ENCODE peak calls at places on chromosomes 4 and X, in four cellular contexts. B, G, N and F are unnamed samples.

GRCh38 chr4:37882665-37883296 is 8.1 kb upstream of the TBC1D1 start:
- DNase-seq in N (peak; percentile 26), B (no peak), G (no peak), F (no peak)

GRCh38 chrX:13126785-13127184 is 82.4 kb upstream of the FAM9C start:
- DNase-seq in N (no peak), G (no peak), B (no peak), F (no peak)

GRCh38 chrX:11611161-11611560 is 54.6 kb downstream of the ARHGAP6 start:
- DNase-seq in N (no peak), B (no peak), G (no peak), F (no peak)

GRCh38 chr4:102715057-102715456 is 45.7 kb downstream of the MANBA start:
- DNase-seq in G (no peak), N (no peak), B (no peak), F (no peak)

GRCh38 chrX:133810925-133811324 is 174.5 kb downstream of the GPC3 start:
- DNase-seq in N (no peak), G (no peak), B (no peak), F (no peak)

GRCh38 chr4:23945521-23946017 is 55.7 kb upstream of the PPARGC1A start:
- DNase-seq in B (no peak), N (peak; percentile 81), G (no peak), F (peak; percentile 83)

GRCh38 chr4:150136036-150136435 is 57.8 kb downstream of the DCLK2 start:
- DNase-seq in N (no peak), B (no peak), G (no peak), F (no peak)

GRCh38 chr4:160142579-160142978 is 1039.7 kb downstream of the RAPGEF2 start:
- DNase-seq in N (no peak), G (no peak), B (peak; percentile 75), F (no peak)

GRCh38 chr4:74105656-74106275 is 6.8 kb upstream of the CXCL2 start:
- DNase-seq in B (no peak), G (peak; percentile 36), N (no peak), F (no peak)

GRCh38 chr4:1583051-1583785 is 100.9 kb downstream of the FAM53A start:
- DNase-seq in B (no peak), N (no peak), G (no peak), F (no peak)

GRCh38 chrX:80511969-80512760 is 91.9 kb downstream of the TENT5D start:
- DNase-seq in N (no peak), G (no peak), B (no peak), F (no peak)

GRCh38 chr4:62087706-62088105 is 887.6 kb downstream of the ADGRL3 start:
- DNase-seq in N (no peak), G (no peak), B (no peak), F (no peak)

GRCh38 chr4:24794916-24795665 is at the start of gene SOD3:
- DNase-seq in N (peak; percentile 90), B (no peak), G (peak; percentile 88), F (peak; percentile 95)

GRCh38 chr4:141338238-141338637 is 117.5 kb downstream of the ZNF330 start:
- DNase-seq in G (no peak), N (no peak), B (no peak), F (no peak)

GRCh38 chr4:89939464-89939863 is 44.8 kb downstream of the MMRN1 start:
- DNase-seq in N (peak; percentile 15), B (no peak), G (no peak), F (no peak)

GRCh38 chrX:38669425-38669824 is 108.1 kb downstream of the TSPAN7 start:
- DNase-seq in G (no peak), B (no peak), N (no peak), F (no peak)

GRCh38 chrX:13489451-13489850 is 80.0 kb upstream of the EGFL6 start:
- DNase-seq in G (peak; percentile 21), B (no peak), N (no peak), F (peak; percentile 75)

GRCh38 chr4:19982556-19982955 is 269.1 kb upstream of the SLIT2 start:
- DNase-seq in B (no peak), N (no peak), G (no peak), F (no peak)

GRCh38 chr4:82461710-82462109 is 31.3 kb downstream of the ENOPH1 start:
- DNase-seq in N (no peak), B (no peak), G (no peak), F (no peak)

GRCh38 chrX:148902581-148902980 is 402.2 kb downstream of the AFF2 start:
- DNase-seq in G (no peak), B (no peak), N (no peak), F (no peak)

GRCh38 chr4:147749811-147750321 is 18.0 kb downstream of the ARHGAP10 start:
- DNase-seq in G (no peak), B (peak; percentile 73), N (peak; percentile 26), F (no peak)

GRCh38 chr4:38948551-38948950 is 80.9 kb downstream of the FAM114A1 start:
- DNase-seq in B (no peak), G (no peak), N (no peak), F (no peak)

GRCh38 chrX:101685923-101686322 is 26.3 kb upstream of the ARMCX2 start:
- DNase-seq in N (no peak), G (no peak), B (no peak), F (no peak)

GRCh38 chr4:33160126-33160525 is 2440.0 kb downstream of the PCDH7 start:
- DNase-seq in B (no peak), G (no peak), N (no peak), F (peak; percentile 13)

GRCh38 chr4:39312821-39313220 is 53.3 kb downstream of the RFC1 start:
- DNase-seq in B (no peak), N (no peak), G (no peak), F (no peak)

GRCh38 chrX:103830848-103831247 is 1.2 kb downstream of the RAB9B start:
- DNase-seq in G (no peak), B (no peak), N (no peak), F (no peak)

GRCh38 chr4:16783119-16783518 is 115.3 kb downstream of the LDB2 start:
- DNase-seq in N (no peak), B (no peak), G (no peak), F (no peak)

GRCh38 chr4:14877246-14878220 is 124.7 kb upstream of the CPEB2 start:
- DNase-seq in B (no peak), G (peak; percentile 31), N (no peak), F (no peak)

GRCh38 chrX:56733459-56734046 is 4.5 kb downstream of the NBDY start:
- DNase-seq in N (peak; percentile 46), B (no peak), G (peak; percentile 12), F (no peak)

DNA sequence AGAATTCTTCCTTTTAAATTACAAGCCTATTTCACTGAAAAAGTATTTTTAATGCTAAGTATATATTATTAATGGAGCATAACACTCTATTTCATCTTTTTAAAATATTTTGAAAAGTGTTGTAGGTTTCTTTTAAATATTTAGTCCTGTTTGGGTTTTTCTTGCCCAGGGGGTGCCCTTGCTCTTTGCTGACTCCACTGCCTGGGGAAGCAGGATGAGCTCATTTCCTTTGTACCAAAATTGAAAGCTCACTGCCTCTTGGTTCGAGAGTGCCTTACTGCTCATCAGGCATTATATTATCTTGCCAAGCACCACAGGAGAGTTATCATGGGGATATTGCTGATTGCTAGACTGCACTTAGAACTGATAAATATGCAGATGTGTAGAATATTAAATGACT is 819.2 kb downstream of the PCDH18 start:
- DNase-seq in G (no peak), N (no peak), B (no peak), F (no peak)
- TF ChIP-seq CTCF in G (peak; percentile 25), N (no peak), B (no peak), F (no peak)

GRCh38 chr4:109702950-109703663 is at the start of gene CASP6:
- DNase-seq in B (peak; percentile 41), N (peak; percentile 94), G (peak; percentile 87), F (peak; percentile 97)
- TF ChIP-seq POLR2A in B (peak; percentile 73), N (peak; percentile 82), G (no peak), F (no peak)

DNA sequence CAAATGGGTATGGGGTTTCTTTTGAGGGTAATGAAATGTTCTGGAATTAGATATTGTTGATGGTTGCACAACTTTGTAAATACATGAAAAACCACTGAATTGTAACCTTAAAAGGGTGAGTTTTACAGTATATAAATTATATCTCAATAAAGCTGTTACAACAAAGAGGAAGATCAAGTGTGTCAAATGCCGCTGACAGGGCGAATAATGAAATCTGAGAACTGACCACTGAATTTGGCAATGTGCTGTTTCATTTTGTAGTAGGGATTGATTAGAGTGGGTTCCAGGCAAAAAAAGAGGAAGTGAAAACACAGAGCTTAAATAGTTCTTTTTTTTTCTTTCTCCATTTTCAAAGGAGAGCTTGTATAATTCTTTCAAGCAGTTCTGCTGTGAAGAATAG is 161.1 kb upstream of the NAP1L5 start:
- DNase-seq in G (no peak), B (peak; percentile 61), N (no peak), F (no peak)
- TF ChIP-seq CTCF in G (no peak), B (no peak), N (no peak), F (no peak)

GRCh38 chr4:2805712-2806391 is 13.0 kb downstream of the SH3BP2 start:
- DNase-seq in N (peak; percentile 89), B (no peak), G (peak; percentile 76), F (peak; percentile 77)
- TF ChIP-seq POLR2A in N (peak; percentile 16), B (no peak), G (no peak), F (no peak)

DNA sequence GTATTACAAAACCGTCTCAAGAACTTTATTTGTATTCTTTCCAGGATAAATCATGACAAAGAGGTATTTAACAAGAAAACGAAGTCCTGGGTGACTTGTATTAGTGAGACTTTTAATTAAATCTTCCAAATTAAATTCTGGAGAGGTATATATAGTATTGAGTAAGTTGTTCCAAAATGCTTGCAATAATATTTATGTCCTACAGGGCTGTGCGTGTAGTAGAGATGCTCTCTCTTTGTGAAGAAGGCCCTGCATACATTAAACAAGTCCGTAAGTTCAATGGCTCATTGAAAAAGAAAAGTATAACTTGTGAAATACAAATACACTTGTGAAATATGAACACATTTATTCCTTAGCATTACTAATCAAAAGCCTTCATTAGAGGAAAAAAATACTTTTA is 211.4 kb downstream of the ARHGAP24 start:
- DNase-seq in B (no peak), G (no peak), N (no peak), F (no peak)
- TF ChIP-seq CTCF in B (no peak), G (no peak), N (no peak), F (no peak)